ENCODE peak calls at places on chromosome 10, in eight cellular contexts. F is activated naive CD4-positive, alpha-beta T cell treated with anti-CD3 and anti-CD28 coated beads, Interleukin-2, amount 50 U/mL, for 16 hours; T is CD8-positive, alpha-beta T cell; H is stimulated activated naive CD8-positive, alpha-beta T cell treated with anti-CD3 and anti-CD28 coated beads, Interleukin-15, amount 100 ng/mL, for 72 hours; I is SHP77; W is NCI-H2081 treated with DMSO at 0.1 percent for 48 hours; D is GF-D8; A is CD4-positive, alpha-beta T cell. K is an unnamed sample.

GRCh38 chr10:7408494-7409044 is 2.3 kb downstream of the SFMBT2 start:
- DNase-seq in A (peak), H (peak), D (peak), T (peak), W (no peak), F (peak), I (peak), K (no peak)

GRCh38 chr10:63208981-63209380 is 75.9 kb downstream of the NRBF2 start:
- DNase-seq in T (no peak), H (no peak), A (no peak), F (no peak), I (no peak), W (no peak), D (no peak), K (no peak)

GRCh38 chr10:20944789-20945502 is 47.8 kb upstream of the NEBL start:
- DNase-seq in A (no peak), T (no peak), I (no peak), W (no peak), H (no peak), F (no peak), D (no peak), K (no peak)

GRCh38 chr10:97127960-97128850 is 57.6 kb downstream of the SLIT1 start:
- DNase-seq in F (no peak), D (no peak), T (no peak), I (no peak), A (no peak), H (no peak), W (no peak), K (no peak)

GRCh38 chr10:34825433-34825832 is 10.3 kb upstream of the PARD3 start:
- DNase-seq in F (no peak), I (no peak), A (no peak), H (no peak), D (no peak), T (no peak), W (no peak), K (no peak)

GRCh38 chr10:23834096-23834495 is 374.8 kb upstream of the KIAA1217 start:
- DNase-seq in H (no peak), T (no peak), I (no peak), D (no peak), F (no peak), W (no peak), A (no peak), K (no peak)

GRCh38 chr10:92880233-92880861 is 32.0 kb downstream of the EXOC6 start:
- DNase-seq in T (peak), F (no peak), W (peak), A (no peak), D (peak), I (peak), H (no peak), K (no peak)

GRCh38 chr10:62817120-62817762 is 1.1 kb upstream of the EGR2 start:
- DNase-seq in T (peak), D (no peak), A (peak), I (no peak), F (peak), H (peak), W (no peak), K (no peak)

GRCh38 chr10:48287417-48288391 is 13.2 kb upstream of the FRMPD2 start:
- DNase-seq in A (no peak), T (no peak), H (no peak), D (no peak), I (no peak), W (no peak), F (no peak), K (no peak)

GRCh38 chr10:92239185-92239599 is 51.7 kb downstream of the CPEB3 start:
- DNase-seq in H (no peak), I (no peak), A (no peak), W (no peak), D (no peak), F (no peak), T (no peak), K (no peak)

GRCh38 chr10:93672022-93672678 is 30.2 kb downstream of the FRA10AC1 start:
- DNase-seq in T (no peak), I (no peak), H (no peak), D (no peak), W (no peak), A (no peak), F (no peak), K (no peak)